ENCODE peak calls at places on chromosomes 4 and X, in four cellular contexts. D, S, O and X are unnamed samples.
A peak's percentile ranks its signal among the peaks of the same experiment; 100 is the strongest.

GRCh38 chr4:44447563-44448504 is 775 bp downstream of the KCTD8 start:
- DNase-seq in S (peak; percentile 74), O (peak; percentile 36), D (peak; percentile 44), X (no peak)

GRCh38 chrX:47539860-47540259 is 21.1 kb upstream of the ARAF start:
- DNase-seq in D (no peak), S (no peak), O (no peak), X (no peak)

GRCh38 chr4:78002260-78002659 is 54.9 kb upstream of the FRAS1 start:
- DNase-seq in D (no peak), S (no peak), O (no peak), X (no peak)

GRCh38 chrX:130171446-130172126 is at the start of gene RAB33A:
- DNase-seq in D (peak; percentile 21), S (peak; percentile 56), O (peak; percentile 6), X (no peak)

GRCh38 chr4:75834772-75835154 is 67.5 kb downstream of the PPEF2 start:
- DNase-seq in D (no peak), S (no peak), O (no peak), X (peak; percentile 8)

GRCh38 chr4:183411291-183411861 is 33.1 kb upstream of the CDKN2AIP start:
- DNase-seq in S (no peak), D (no peak), O (peak; percentile 71), X (no peak)

GRCh38 chr4:66687393-66687971 is 857.8 kb downstream of the CENPC start:
- DNase-seq in O (no peak), D (no peak), S (no peak), X (no peak)

GRCh38 chrX:100812216-100813158 is 7.7 kb upstream of the CSTF2 start:
- DNase-seq in O (no peak), S (no peak), D (no peak), X (no peak)

GRCh38 chrX:25206761-25207160 is 191.0 kb upstream of the ARX start:
- DNase-seq in O (peak; percentile 81), S (no peak), D (no peak), X (peak; percentile 77)

GRCh38 chr4:100240008-100240407 is 49.7 kb upstream of the DDIT4L start:
- DNase-seq in O (no peak), D (no peak), S (no peak), X (no peak)

GRCh38 chr4:130238121-130238520 is 1142.2 kb downstream of the C4orf33 start:
- DNase-seq in S (no peak), D (no peak), O (peak; percentile 16), X (peak; percentile 18)

GRCh38 chrX:627510-627964 is 3.1 kb upstream of the SHOX start:
- DNase-seq in S (peak; percentile 56), O (no peak), D (no peak), X (no peak)

GRCh38 chr4:119585771-119586170 is 42.8 kb downstream of the PDE5A start:
- DNase-seq in O (peak; percentile 46), D (no peak), S (no peak), X (no peak)

GRCh38 chrX:33336783-33337182 is 125.4 kb upstream of the DMD start:
- DNase-seq in D (peak; percentile 58), O (peak; percentile 48), S (peak; percentile 57), X (peak; percentile 45)

DNA sequence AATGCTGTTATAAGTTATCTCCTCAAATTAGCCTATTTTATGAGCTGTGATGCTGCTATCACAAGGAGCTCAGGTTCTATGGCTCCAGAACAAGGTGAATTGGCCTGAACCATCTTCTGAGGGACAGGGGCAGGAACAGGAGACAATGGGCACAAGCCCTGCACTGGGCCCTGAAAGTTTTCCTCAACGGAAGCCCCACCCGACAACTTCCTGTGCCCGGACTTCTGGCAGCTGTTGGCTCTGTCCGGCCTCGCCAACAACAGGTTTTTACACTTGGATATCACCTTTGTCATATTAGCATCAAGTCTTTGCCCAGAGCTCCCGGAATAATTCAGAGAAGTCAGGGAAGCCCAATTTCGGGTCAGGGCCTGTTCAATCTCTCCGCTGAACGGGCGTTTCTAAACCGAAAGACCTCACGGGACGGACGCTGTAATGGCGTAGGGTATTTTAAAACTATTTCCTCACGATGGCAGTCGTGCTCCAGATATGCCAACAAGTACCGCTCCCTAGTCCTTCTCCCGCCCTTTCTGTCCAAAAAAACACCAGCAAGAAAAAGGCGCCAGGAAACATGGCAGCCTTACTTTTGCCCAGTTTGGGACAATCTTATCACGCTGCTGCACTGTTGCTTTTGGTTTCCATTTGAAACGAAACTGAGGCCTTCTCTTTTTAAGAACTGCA is 201.0 kb upstream of the STK26 start:
- DNase-seq in D (no peak), O (no peak), S (no peak), X (peak; percentile 82)
- TF ChIP-seq CTCF in D (no peak), O (no peak), S (no peak), X (peak; percentile 41)

DNA sequence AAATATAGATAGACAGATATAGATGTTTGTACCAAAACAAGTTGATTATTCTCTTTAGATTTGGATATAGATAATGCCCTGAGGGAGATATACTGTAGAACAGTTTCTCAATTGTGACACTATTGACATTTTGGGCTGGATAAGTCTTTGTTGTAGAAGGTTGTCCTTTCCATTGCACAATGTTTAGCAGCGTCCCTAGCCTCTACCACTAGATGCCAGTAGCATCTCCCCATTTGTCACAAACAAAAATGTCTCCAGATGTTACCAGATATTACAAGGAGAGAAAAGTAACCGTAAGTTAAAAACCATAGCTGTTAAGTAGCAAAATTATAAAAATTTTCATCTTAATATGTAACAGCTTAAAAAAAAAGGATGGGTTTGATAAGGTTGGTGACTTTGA is 2595.3 kb downstream of the ARAP2 start:
- DNase-seq in D (peak; percentile 36), O (peak; percentile 60), S (peak; percentile 31), X (peak; percentile 42)
- TF ChIP-seq CTCF in D (peak; percentile 53), O (peak; percentile 82), S (peak; percentile 60), X (peak; percentile 57)

GRCh38 chr4:185106353-185106752 is 36.7 kb upstream of the SLC25A4 start:
- DNase-seq in S (no peak), O (no peak), D (no peak), X (no peak)
- TF ChIP-seq CTCF in S (no peak), O (no peak), D (no peak), X (no peak)

GRCh38 chr4:10607206-10607605 is 77.4 kb downstream of the CLNK start:
- DNase-seq in D (no peak), S (no peak), O (no peak), X (no peak)

GRCh38 chr4:10606483-10607155 is 77.9 kb downstream of the CLNK start:
- DNase-seq in S (no peak), O (peak; percentile 50), D (no peak), X (no peak)

GRCh38 chr4:10605746-10606482 is 78.7 kb downstream of the CLNK start:
- DNase-seq in O (peak; percentile 86), D (no peak), S (no peak), X (peak; percentile 35)

GRCh38 chr4:10608501-10609219 is 75.9 kb downstream of the CLNK start:
- DNase-seq in S (no peak), O (no peak), D (no peak), X (no peak)

DNA sequence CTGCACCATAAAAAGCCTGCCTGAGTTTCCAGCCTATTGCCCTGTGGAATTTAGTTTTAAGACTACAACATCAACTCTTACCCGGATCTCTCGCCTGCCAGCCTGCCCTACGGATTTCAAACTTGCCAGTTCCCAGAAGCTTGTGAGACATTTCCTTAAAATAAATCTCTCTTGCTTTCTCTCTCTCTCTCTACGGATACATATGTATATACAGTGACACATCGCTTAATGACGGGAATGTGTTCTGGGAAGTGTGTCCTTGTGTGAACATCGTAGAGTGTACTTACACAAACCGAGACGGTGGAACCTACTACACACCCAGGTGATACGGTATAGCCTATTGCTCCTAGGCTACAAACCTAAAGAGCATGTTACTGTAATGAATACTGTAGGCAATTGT is 79.5 kb downstream of the CLNK start:
- DNase-seq in D (no peak), O (no peak), S (no peak), X (no peak)
- TF ChIP-seq CTCF in D (no peak), O (no peak), S (no peak), X (no peak)

DNA sequence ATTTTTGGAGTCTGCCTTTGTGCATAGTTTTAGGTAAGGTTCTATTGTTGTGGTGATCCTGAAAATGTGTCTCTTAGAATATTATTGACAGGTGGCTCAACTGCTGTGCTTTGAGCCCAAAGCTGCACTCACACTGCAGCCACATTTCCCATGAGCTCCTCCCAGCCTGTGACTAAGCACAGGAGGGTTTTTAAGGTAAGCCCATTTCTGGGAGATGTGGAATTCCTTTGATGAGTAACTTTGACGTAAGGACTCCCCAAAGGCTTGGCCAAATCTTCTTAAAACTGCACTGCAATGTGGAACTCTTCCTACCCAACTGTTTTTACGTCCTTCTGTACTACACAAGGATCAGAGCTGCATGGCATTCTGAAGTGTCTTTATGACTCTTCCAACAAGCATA is 20.0 kb upstream of the TMPRSS11A start:
- DNase-seq in S (no peak), O (peak; percentile 88), D (no peak), X (peak; percentile 77)
- TF ChIP-seq CTCF in S (no peak), O (no peak), D (no peak), X (no peak)

GRCh38 chr4:98928505-98929340 is at the start of gene EIF4E:
- DNase-seq in D (peak; percentile 99), O (peak; percentile 99), S (peak; percentile 98), X (peak; percentile 99)

GRCh38 chr4:98932539-98932938 is 3.6 kb upstream of the EIF4E start:
- DNase-seq in O (peak; percentile 80), S (no peak), D (no peak), X (no peak)

GRCh38 chr4:98930311-98930865 is 1.5 kb upstream of the EIF4E start:
- DNase-seq in S (no peak), D (no peak), O (peak; percentile 60), X (no peak)

GRCh38 chr4:98928131-98928504 is 815 bp downstream of the EIF4E start:
- DNase-seq in D (peak; percentile 89), O (peak; percentile 89), S (peak; percentile 93), X (peak; percentile 79)

GRCh38 chr4:98929341-98930267 is 671 bp upstream of the EIF4E start:
- DNase-seq in O (peak; percentile 98), S (no peak), D (peak; percentile 73), X (peak; percentile 97)
- TF ChIP-seq CTCF in O (peak; percentile 12), S (no peak), D (no peak), X (no peak)

GRCh38 chrX:153938226-153938786 is 3.5 kb upstream of the NAA10 start:
- DNase-seq in D (no peak), S (no peak), O (no peak), X (no peak)
- TF ChIP-seq CTCF in D (no peak), S (no peak), O (no peak), X (no peak)